ENCODE peak calls at places on chromosome 3, in five cellular contexts. One of them, this sample, is unnamed.

GRCh38 chr3:124246949-124247348 is 255.0 kb upstream of the ROPN1 start:
- DNase-seq in midbrain: no peak
- DNase-seq in activated effector memory CD4-positive, alpha-beta T cell treated with Interleukin-2 at 50 U/mL for 16 hours: no peak
- DNase-seq in ACHN: peak; percentile 27
- DNase-seq in esophagus squamous epithelium: no peak
- DNase-seq in this sample: peak; percentile 37

GRCh38 chr3:15557511-15557946 is 36.0 kb upstream of the COLQ start:
- DNase-seq in midbrain: peak; percentile 25
- DNase-seq in activated effector memory CD4-positive, alpha-beta T cell treated with Interleukin-2 at 50 U/mL for 16 hours: peak; percentile 50
- DNase-seq in ACHN: peak; percentile 83
- DNase-seq in esophagus squamous epithelium: peak; percentile 3
- DNase-seq in this sample: peak; percentile 30

GRCh38 chr3:41362638-41363559 is 163.6 kb downstream of the CTNNB1 start:
- DNase-seq in midbrain: no peak
- DNase-seq in activated effector memory CD4-positive, alpha-beta T cell treated with Interleukin-2 at 50 U/mL for 16 hours: no peak
- DNase-seq in ACHN: no peak
- DNase-seq in esophagus squamous epithelium: no peak
- DNase-seq in this sample: no peak

GRCh38 chr3:182889948-182890629 is 90.2 kb downstream of the DCUN1D1 start:
- DNase-seq in midbrain: no peak
- DNase-seq in activated effector memory CD4-positive, alpha-beta T cell treated with Interleukin-2 at 50 U/mL for 16 hours: no peak
- DNase-seq in ACHN: no peak
- DNase-seq in esophagus squamous epithelium: no peak
- DNase-seq in this sample: peak; percentile 36

GRCh38 chr3:153400641-153401040 is 238.6 kb downstream of the RAP2B start:
- DNase-seq in midbrain: no peak
- DNase-seq in activated effector memory CD4-positive, alpha-beta T cell treated with Interleukin-2 at 50 U/mL for 16 hours: no peak
- DNase-seq in ACHN: no peak
- DNase-seq in esophagus squamous epithelium: no peak
- DNase-seq in this sample: no peak

GRCh38 chr3:16865335-16865734 is 19.4 kb upstream of the PLCL2 start:
- DNase-seq in midbrain: no peak
- DNase-seq in activated effector memory CD4-positive, alpha-beta T cell treated with Interleukin-2 at 50 U/mL for 16 hours: no peak
- DNase-seq in ACHN: no peak
- DNase-seq in esophagus squamous epithelium: no peak
- DNase-seq in this sample: no peak

GRCh38 chr3:112806903-112807302 is 39.8 kb downstream of the CD200R1L start:
- DNase-seq in midbrain: no peak
- DNase-seq in activated effector memory CD4-positive, alpha-beta T cell treated with Interleukin-2 at 50 U/mL for 16 hours: no peak
- DNase-seq in ACHN: no peak
- DNase-seq in esophagus squamous epithelium: no peak
- DNase-seq in this sample: no peak

GRCh38 chr3:160378331-160379109 is 20.5 kb downstream of the IFT80 start:
- DNase-seq in midbrain: no peak
- DNase-seq in activated effector memory CD4-positive, alpha-beta T cell treated with Interleukin-2 at 50 U/mL for 16 hours: no peak
- DNase-seq in ACHN: no peak
- DNase-seq in esophagus squamous epithelium: no peak
- DNase-seq in this sample: no peak

GRCh38 chr3:139121513-139122220 is 77.0 kb upstream of the PRR23C start:
- DNase-seq in midbrain: no peak
- DNase-seq in activated effector memory CD4-positive, alpha-beta T cell treated with Interleukin-2 at 50 U/mL for 16 hours: no peak
- DNase-seq in ACHN: no peak
- DNase-seq in esophagus squamous epithelium: no peak
- DNase-seq in this sample: no peak

GRCh38 chr3:189071452-189071851 is 100.3 kb upstream of the TPRG1 start:
- DNase-seq in midbrain: no peak
- DNase-seq in activated effector memory CD4-positive, alpha-beta T cell treated with Interleukin-2 at 50 U/mL for 16 hours: no peak
- DNase-seq in ACHN: no peak
- DNase-seq in esophagus squamous epithelium: no peak
- DNase-seq in this sample: no peak

This sample was measured in NCI-H2081.